ENCODE peak calls at places on chromosomes 4 and X, in four cellular contexts. G, J, U and F are unnamed samples.

GRCh38 chr4:69984030-69984443 is 11.7 kb upstream of the STATH start:
- DNase-seq in J (no peak), U (peak; percentile 48), G (no peak), F (peak; percentile 68)

GRCh38 chrX:110188701-110189558 is 129.0 kb downstream of the AMMECR1 start:
- DNase-seq in U (no peak), J (no peak), G (no peak), F (no peak)

GRCh38 chr4:99457676-99458075 is 22.5 kb upstream of the ADH7 start:
- DNase-seq in J (no peak), U (no peak), G (no peak), F (no peak)

GRCh38 chrX:40154853-40155616 is 57.3 kb upstream of the BCOR start:
- DNase-seq in U (peak; percentile 79), J (no peak), G (peak; percentile 81), F (no peak)

GRCh38 chrX:10597871-10598270 is 22.5 kb downstream of the MID1 start:
- DNase-seq in U (peak; percentile 39), J (no peak), G (peak; percentile 44), F (no peak)

GRCh38 chr4:26474551-26474950 is 15.7 kb downstream of the CCKAR start:
- DNase-seq in J (no peak), G (no peak), U (no peak), F (no peak)

GRCh38 chrX:53445977-53446376 is 11.8 kb upstream of the HSD17B10 start:
- DNase-seq in G (peak; percentile 38), J (no peak), U (no peak), F (no peak)

GRCh38 chr4:20474119-20474518 is 222.4 kb downstream of the SLIT2 start:
- DNase-seq in U (no peak), G (peak; percentile 28), J (no peak), F (no peak)

GRCh38 chr4:89382439-89382838 is 74.8 kb upstream of the GPRIN3 start:
- DNase-seq in G (no peak), U (no peak), J (no peak), F (no peak)

GRCh38 chr4:177064116-177064515 is 245.6 kb upstream of the NEIL3 start:
- DNase-seq in U (no peak), J (no peak), G (no peak), F (no peak)

GRCh38 chr4:5798447-5798846 is 87.4 kb downstream of the EVC start:
- DNase-seq in G (no peak), U (no peak), J (no peak), F (no peak)

GRCh38 chrX:105323951-105324350 is 103.5 kb upstream of the TEX13A start:
- DNase-seq in G (peak; percentile 21), U (no peak), J (no peak), F (no peak)

GRCh38 chrX:78527263-78527662 is 131.9 kb downstream of the RTL3 start:
- DNase-seq in U (no peak), G (no peak), J (no peak), F (no peak)

GRCh38 chr4:99179626-99180025 is 35.5 kb upstream of the ADH4 start:
- DNase-seq in G (no peak), J (no peak), U (no peak), F (no peak)

GRCh38 chr4:74583757-74584156 is 138.8 kb downstream of the AREG start:
- DNase-seq in J (no peak), U (no peak), G (peak; percentile 61), F (no peak)

GRCh38 chr4:57154926-57155325 is 44.7 kb upstream of the IGFBP7 start:
- DNase-seq in J (no peak), G (no peak), U (no peak), F (no peak)

GRCh38 chrX:131734621-131735020 is 190.7 kb downstream of the OR13H1 start:
- DNase-seq in J (no peak), U (peak; percentile 36), G (peak; percentile 75), F (no peak)

GRCh38 chr4:146255463-146255862 is 41.1 kb downstream of the REELD1 start:
- DNase-seq in G (peak; percentile 19), U (no peak), J (no peak), F (no peak)

GRCh38 chr4:185713272-185713671 is 98.7 kb downstream of the SORBS2 start:
- DNase-seq in U (no peak), J (no peak), G (peak; percentile 66), F (no peak)

GRCh38 chrX:43707812-43708548 is 51.9 kb downstream of the MAOA start:
- DNase-seq in G (peak; percentile 89), J (no peak), U (no peak), F (no peak)

GRCh38 chrX:133881011-133881410 is 104.4 kb downstream of the GPC3 start:
- DNase-seq in J (no peak), U (no peak), G (no peak), F (no peak)

GRCh38 chrX:19827088-19827487 is 60.3 kb downstream of the SH3KBP1 start:
- DNase-seq in J (no peak), U (no peak), G (no peak), F (no peak)

GRCh38 chrX:153723351-153724251 is 586 bp downstream of the BCAP31 start:
- DNase-seq in U (peak; percentile 21), J (peak; percentile 44), G (peak; percentile 51), F (no peak)

GRCh38 chr4:10239982-10240654 is 123.5 kb upstream of the WDR1 start:
- DNase-seq in J (no peak), G (no peak), U (no peak), F (no peak)

GRCh38 chr4:91734682-91735081 is 569.1 kb upstream of the GRID2 start:
- DNase-seq in J (no peak), U (peak; percentile 0), G (no peak), F (no peak)

GRCh38 chrX:68652327-68652930 is 5.0 kb downstream of the STARD8 start:
- DNase-seq in U (no peak), J (no peak), G (no peak), F (no peak)

GRCh38 chr4:26150948-26151347 is 169.9 kb upstream of the RBPJ start:
- DNase-seq in G (no peak), U (no peak), J (no peak), F (no peak)

GRCh38 chrX:110384490-110384889 is 25.8 kb downstream of the RTL9 start:
- DNase-seq in U (no peak), J (no peak), G (peak; percentile 26), F (no peak)

GRCh38 chrX:154495472-154495922 is 5.1 kb upstream of the SLC10A3 start:
- DNase-seq in G (no peak), U (no peak), J (no peak), F (no peak)

GRCh38 chrX:9494806-9495205 is 29.9 kb downstream of the TBL1X start:
- DNase-seq in G (peak; percentile 96), J (no peak), U (no peak), F (no peak)

GRCh38 chrX:41824551-41824950 is 98.8 kb downstream of the CASK start:
- DNase-seq in G (peak; percentile 32), J (no peak), U (no peak), F (no peak)

GRCh38 chr4:108762559-108763225 is at the start of gene ETNPPL:
- DNase-seq in G (no peak), U (peak; percentile 1), J (no peak), F (no peak)

GRCh38 chr4:152220201-152220666 is 315.7 kb downstream of the FBXW7 start:
- DNase-seq in U (no peak), G (peak; percentile 3), J (no peak), F (no peak)

GRCh38 chr4:40564004-40564403 is 65.7 kb downstream of the RBM47 start:
- DNase-seq in U (no peak), J (no peak), G (peak; percentile 19), F (no peak)